ENCODE peak calls at places on chromosomes 3 and 15, in six cellular contexts. N, A, V, T, M and D are unnamed samples. For H3K36me3 and H3K4me1, the result is how much of the 10 kb centered on the place peaks cover.

GRCh38 chr15:56249080-56249479 is 5.4 kb upstream of the RFX7 start:
- DNase-seq in T (peak), M (no peak), A (no peak), V (no peak), N (peak), D (no peak)

GRCh38 chr3:124775776-124776336 is 45.6 kb downstream of the UMPS start:
- DNase-seq in N (no peak), V (no peak), T (no peak), M (no peak), A (no peak), D (no peak)

GRCh38 chr3:195251336-195252065 is 19.5 kb downstream of the XXYLT1 start:
- DNase-seq in V (peak), M (no peak), A (no peak), N (no peak), T (no peak), D (no peak)

GRCh38 chr3:49813497-49814174 is at the start of gene UBA7:
- DNase-seq in M (peak), V (peak), T (peak), A (no peak), N (peak), D (no peak)

GRCh38 chr15:47857384-47858168 is 140.3 kb downstream of the SEMA6D start:
- DNase-seq in N (peak), V (no peak), A (no peak), T (no peak), M (no peak), D (no peak)

GRCh38 chr3:11544413-11545181 is 99.1 kb downstream of the VGLL4 start:
- DNase-seq in T (peak), M (no peak), V (peak), N (no peak), A (no peak), D (no peak)

GRCh38 chr3:170038434-170039110 is 777 bp downstream of the GPR160 start:
- DNase-seq in M (peak), N (peak), V (no peak), T (no peak), A (no peak), D (no peak)

GRCh38 chr3:18987862-18988447 is 160.4 kb upstream of the KCNH8 start:
- DNase-seq in A (no peak), T (no peak), M (no peak), V (no peak), N (peak), D (no peak)

GRCh38 chr3:34865350-34865749 is 774.0 kb upstream of the ARPP21 start:
- DNase-seq in T (no peak), A (no peak), N (no peak), M (no peak), V (no peak), D (no peak)

GRCh38 chr3:150268426-150269321 is 139.4 kb upstream of the TSC22D2 start:
- DNase-seq in M (no peak), A (no peak), N (peak), T (no peak), V (no peak), D (no peak)

GRCh38 chr3:149971403-149972075 is 844 bp upstream of the PFN2 start:
- DNase-seq in N (peak), M (peak), T (peak), V (peak), A (peak), D (no peak)

GRCh38 chr15:65476942-65477341 is 40.5 kb downstream of the DPP8 start:
- DNase-seq in T (peak), M (no peak), N (no peak), A (no peak), V (no peak), D (no peak)

GRCh38 chr3:29420106-29420505 is 139.2 kb downstream of the RBMS3 start:
- DNase-seq in V (no peak), N (no peak), T (peak), A (no peak), M (no peak), D (no peak)

GRCh38 chr15:25508369-25509002 is 69.7 kb upstream of the UBE3A start:
- DNase-seq in M (no peak), A (peak), T (peak), N (peak), V (no peak), D (no peak)

GRCh38 chr3:54520060-54520459 is 397.7 kb downstream of the CACNA2D3 start:
- DNase-seq in M (no peak), N (no peak), T (no peak), V (no peak), A (no peak), D (no peak)

GRCh38 chr3:52454235-52454937 is 545 bp upstream of the TNNC1 start:
- DNase-seq in A (no peak), N (no peak), V (no peak), T (no peak), M (peak), D (no peak)

GRCh38 chr3:156513619-156514018 is 41.3 kb downstream of the SSR3 start:
- DNase-seq in N (peak), M (no peak), A (no peak), V (no peak), T (no peak), D (no peak)

GRCh38 chr3:157785071-157785826 is 282.0 kb upstream of the VEPH1 start:
- DNase-seq in N (peak), M (no peak), T (peak), V (peak), A (no peak), D (no peak)

GRCh38 chr15:36886135-36887011 is 214.0 kb downstream of the MEIS2 start:
- DNase-seq in N (no peak), A (no peak), V (no peak), M (no peak), T (no peak), D (no peak)
- H3K4me3 ChIP-seq in N (no peak), A (no peak), V (peak), M (no peak), T (no peak), D (no peak)

DNA sequence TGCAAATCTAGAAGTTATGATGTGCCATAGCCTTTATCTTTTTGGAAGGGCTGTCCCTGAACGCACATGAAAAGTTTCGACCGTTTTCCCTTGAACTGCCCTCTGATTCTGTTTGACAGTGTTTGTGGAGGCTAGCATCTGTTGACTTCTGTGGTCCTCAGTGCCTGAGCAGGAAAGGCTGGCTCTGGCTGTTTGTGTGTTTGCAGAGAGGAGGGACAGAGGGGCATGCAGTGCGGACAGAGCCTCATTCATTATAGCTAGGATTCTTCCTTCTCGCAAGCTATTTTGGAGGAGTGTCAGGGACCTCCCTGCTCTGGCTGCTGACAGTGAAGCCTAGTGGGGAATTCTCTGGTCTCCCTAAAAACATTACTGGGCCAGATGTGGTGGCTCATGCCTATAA is 64.5 kb downstream of the CDAN1 start:
- DNase-seq in N (no peak), V (no peak), T (no peak), M (no peak), A (no peak), D (no peak)
- H3K36me3 ChIP-seq in N (under half), V (under half), T (under half), M (under half), A (under half), D (under half)

GRCh38 chr3:165983284-165983683 is 146.1 kb upstream of the BCHE start:
- DNase-seq in A (no peak), M (no peak), N (peak), T (peak), V (no peak), D (no peak)
- H3K4me1 ChIP-seq in A (under half), M (under half), N (under half), T (under half), V (under half), D (under half)

GRCh38 chr3:188051801-188052228 is 102.1 kb upstream of the LPP start:
- DNase-seq in M (no peak), V (peak), T (peak), A (no peak), N (no peak), D (no peak)
- H3K4me3 ChIP-seq in M (no peak), V (no peak), T (no peak), A (no peak), N (no peak), D (no peak)

GRCh38 chr3:185930393-185931107 is 7.3 kb downstream of the TRA2B start:
- DNase-seq in N (no peak), T (peak), A (no peak), M (no peak), V (no peak), D (no peak)

GRCh38 chr3:185928532-185928931 is 9.3 kb downstream of the TRA2B start:
- DNase-seq in M (no peak), V (no peak), A (no peak), N (no peak), T (no peak), D (no peak)

GRCh38 chr3:185931777-185932176 is 6.0 kb downstream of the TRA2B start:
- DNase-seq in M (no peak), A (no peak), T (no peak), N (no peak), V (no peak), D (no peak)

GRCh38 chr3:185927501-185928200 is 10.2 kb downstream of the TRA2B start:
- DNase-seq in T (no peak), M (no peak), N (no peak), A (no peak), V (no peak), D (no peak)

DNA sequence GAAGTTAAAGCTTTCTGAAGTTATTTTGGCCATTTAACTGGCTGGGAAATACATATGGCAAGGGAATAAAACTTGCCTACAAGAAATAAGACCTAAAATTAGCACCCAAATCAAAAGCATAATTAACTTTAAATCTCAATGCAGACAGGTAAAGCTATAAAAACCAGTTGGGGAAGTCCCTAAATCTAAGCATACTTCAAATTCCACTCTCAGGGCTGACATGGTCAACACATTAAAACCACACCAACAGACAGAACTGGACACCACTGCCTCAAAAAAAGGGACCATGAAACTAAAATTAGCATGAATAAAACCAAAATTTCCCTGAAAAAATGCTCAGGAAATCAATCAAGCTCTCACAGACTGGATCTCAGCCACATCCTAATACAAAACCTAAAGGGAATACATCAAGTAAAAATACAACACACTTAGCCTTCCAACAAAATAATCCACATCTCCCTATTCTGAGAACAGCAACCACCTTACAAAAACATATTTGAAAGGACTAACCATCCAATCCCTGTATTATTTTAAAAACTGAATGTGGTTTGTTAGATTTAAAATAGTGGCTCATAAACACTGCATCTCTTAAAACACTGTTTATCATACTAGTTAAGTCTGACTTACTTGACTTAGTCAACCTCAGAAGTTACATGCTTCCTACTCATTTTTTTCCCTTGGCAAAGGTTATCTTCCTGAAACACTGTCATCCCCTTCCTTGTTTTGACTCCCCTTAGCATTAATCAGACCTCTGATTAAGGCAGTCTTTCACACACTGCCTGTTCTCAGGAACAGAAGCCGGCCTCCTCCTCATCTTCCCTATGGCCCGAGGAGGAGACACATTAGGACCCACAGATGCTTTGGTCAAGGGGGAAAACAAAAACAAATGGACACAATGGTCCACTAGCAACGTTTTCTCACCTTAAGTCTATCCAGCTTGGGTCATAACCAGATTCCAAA is 8.3 kb downstream of the TRA2B start:
- DNase-seq in N (no peak), V (no peak), M (no peak), A (no peak), T (peak), D (no peak)
- H3K36me3 ChIP-seq in N (half or more), V (under half), M (under half), A (half or more), T (under half), D (under half)

GRCh38 chr15:78070049-78070698 is 7.3 kb downstream of the TBC1D2B start:
- DNase-seq in M (no peak), N (peak), V (no peak), T (no peak), A (no peak), D (no peak)

GRCh38 chr15:78072080-78072892 is 5.2 kb downstream of the TBC1D2B start:
- DNase-seq in A (peak), N (no peak), V (peak), T (no peak), M (no peak), D (no peak)

GRCh38 chr15:78071378-78071777 is 6.1 kb downstream of the TBC1D2B start:
- DNase-seq in A (no peak), M (no peak), T (no peak), V (no peak), N (no peak), D (no peak)

GRCh38 chr15:78075490-78076230 is 1.9 kb downstream of the TBC1D2B start:
- DNase-seq in T (peak), N (peak), V (peak), A (peak), M (peak), D (no peak)

DNA sequence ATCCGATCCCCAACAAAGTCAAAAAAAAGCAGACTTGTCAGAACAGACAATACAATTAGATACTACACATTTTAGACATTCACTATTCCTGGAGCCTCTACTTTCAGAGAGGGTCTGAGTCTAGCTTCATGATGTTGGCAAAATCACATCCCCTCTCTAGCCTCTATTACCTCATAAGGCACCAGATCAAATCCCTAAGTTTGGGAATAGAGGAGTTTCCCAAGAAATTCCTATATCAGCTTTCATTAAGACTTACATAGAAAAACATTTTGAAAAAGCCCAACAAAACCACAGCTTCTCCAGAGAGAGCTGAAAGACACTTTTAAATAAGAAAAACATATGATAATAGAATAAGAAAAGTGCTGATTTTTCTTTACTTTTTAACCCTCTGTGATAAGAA is 4.5 kb downstream of the TBC1D2B start:
- DNase-seq in N (no peak), V (no peak), A (no peak), M (no peak), T (no peak), D (no peak)
- H3K4me1 ChIP-seq in N (under half), V (under half), A (half or more), M (under half), T (half or more), D (under half)

GRCh38 chr3:143124683-143125520 is 5.3 kb downstream of the CHST2 start:
- DNase-seq in N (peak), V (no peak), T (no peak), M (no peak), A (no peak), D (no peak)
- H3K4me3 ChIP-seq in N (peak), V (no peak), T (no peak), M (no peak), A (no peak), D (no peak)

DNA sequence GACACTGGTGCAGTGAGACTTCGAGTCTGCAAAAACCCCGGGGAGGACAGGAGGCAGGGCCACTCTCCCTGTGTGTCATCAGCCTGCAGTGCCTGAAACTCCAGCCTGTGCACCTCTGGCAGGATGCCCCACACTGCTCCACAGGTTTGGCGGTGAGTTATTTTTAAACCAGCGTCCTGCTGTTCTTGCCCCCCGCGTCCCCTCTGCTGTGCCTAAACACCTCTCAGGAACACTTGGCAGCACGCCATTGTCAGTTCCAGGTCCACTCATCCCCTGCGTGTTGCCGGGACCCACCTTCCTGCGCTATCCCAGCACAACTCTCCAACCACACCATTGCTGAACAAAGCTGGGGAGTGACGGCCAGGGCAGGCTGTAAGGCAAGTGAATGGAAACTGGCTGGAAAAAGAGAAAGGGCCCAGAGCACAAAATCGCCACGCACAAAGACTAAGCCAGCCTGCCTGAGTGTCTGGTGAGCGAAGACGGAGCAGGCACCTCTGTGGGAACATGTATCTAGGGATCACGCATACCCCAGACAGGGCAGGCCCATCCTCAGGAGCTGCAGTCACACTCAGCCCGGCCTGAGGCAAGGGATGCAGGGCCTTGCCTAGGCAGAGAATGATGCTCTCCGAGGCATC is 3.1 kb upstream of the PLA2G4F start:
- DNase-seq in N (no peak), T (no peak), M (no peak), V (no peak), A (no peak), D (no peak)
- H3K36me3 ChIP-seq in N (under half), T (under half), M (under half), V (under half), A (under half), D (under half)

GRCh38 chr3:74787008-74787407 is 172.5 kb upstream of the CNTN3 start:
- DNase-seq in N (no peak), A (peak), T (no peak), V (no peak), M (no peak), D (no peak)

DNA sequence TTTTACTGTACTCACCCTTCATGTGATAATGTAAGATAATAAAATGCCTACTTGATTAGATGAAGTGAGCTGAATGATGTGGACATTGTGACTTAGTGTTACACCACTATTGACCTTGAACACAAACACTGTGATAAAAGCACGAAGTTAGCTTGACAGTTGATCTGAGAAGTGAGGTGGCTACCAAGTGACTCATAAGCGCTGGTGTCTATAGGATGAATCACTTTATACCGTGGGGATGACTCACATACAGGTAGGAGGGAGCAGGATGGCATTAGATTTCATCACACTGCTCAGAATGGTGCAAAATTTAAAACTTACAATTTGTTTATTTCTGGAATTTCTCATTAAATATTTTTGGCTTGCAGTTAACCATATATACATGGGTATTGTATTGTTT is 174.7 kb upstream of the CNTN3 start:
- DNase-seq in V (no peak), T (no peak), M (no peak), A (no peak), N (peak), D (no peak)
- H3K4me1 ChIP-seq in V (under half), T (under half), M (under half), A (under half), N (under half), D (under half)

DNA sequence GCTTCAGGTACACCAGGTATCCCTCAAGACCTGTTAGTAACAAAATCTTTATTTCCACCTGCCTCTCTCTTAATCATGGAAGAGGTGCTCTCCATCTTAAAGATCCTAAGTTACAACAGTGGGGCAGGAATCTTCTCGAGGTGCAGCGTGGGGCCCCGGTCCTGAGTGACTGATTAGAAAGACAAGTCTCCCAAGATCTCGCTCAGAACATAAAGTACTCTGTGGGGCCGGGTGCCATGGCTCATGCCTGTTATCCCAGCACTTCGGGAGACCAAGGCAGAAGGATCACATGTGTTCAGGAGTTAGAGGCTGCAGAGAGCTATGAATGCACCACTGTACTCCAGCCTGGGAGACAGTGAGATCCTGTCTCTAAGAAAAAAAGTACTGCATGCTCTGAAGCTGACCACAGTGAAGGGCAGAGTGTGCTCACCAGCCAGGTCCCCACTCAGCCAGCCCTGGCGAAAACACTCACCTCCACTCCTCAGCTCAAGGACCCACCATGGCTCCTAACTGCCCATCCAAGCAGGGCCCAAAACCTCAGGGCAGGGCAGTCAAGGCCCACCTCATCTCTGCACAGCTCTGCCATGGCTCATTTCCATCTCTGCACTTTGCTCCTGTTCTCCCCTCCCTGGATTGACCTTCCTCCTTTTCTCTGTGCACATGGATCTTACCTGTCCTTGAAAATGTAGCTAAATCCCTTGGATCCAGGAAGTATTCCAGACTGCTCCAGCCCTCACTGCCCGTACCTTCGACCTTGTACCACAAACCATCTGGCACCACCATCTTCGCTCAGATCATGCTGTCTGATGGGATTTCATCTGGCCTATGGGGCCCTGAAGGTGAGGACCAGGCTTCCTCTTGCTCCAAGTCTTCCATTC is 7.1 kb downstream of the SEMA7A start:
- DNase-seq in T (no peak), N (no peak), V (no peak), M (no peak), A (no peak), D (no peak)
- H3K4me3 ChIP-seq in T (no peak), N (no peak), V (no peak), M (no peak), A (no peak), D (no peak)